ENCODE peak calls at places on chromosomes 4 and X, in seven cellular contexts. W is mesendoderm, R is H1, N is neuronal stem cell, I is IMR-90, B is mesenchymal stem cell, J is trophoblast cell. V is an unnamed sample.

GRCh38 chr4:98780111-98780549 is 121.7 kb upstream of the TSPAN5 start:
- DNase-seq in W (peak), R (no peak), N (no peak), I (peak), B (peak), J (peak), V (no peak)

GRCh38 chr4:69984030-69984443 is 11.7 kb upstream of the STATH start:
- DNase-seq in W (no peak), R (no peak), N (no peak), I (no peak), B (no peak), J (no peak), V (no peak)

GRCh38 chrX:41596586-41596985 is 92.2 kb upstream of the GPR34 start:
- DNase-seq in W (no peak), R (no peak), N (no peak), I (peak), B (no peak), J (no peak), V (no peak)

GRCh38 chrX:25084446-25084845 is 68.7 kb upstream of the ARX start:
- DNase-seq in W (no peak), R (no peak), N (no peak), I (no peak), B (no peak), J (no peak), V (no peak)

GRCh38 chrX:45196701-45197100 is 4.0 kb downstream of the DIPK2B start:
- DNase-seq in W (no peak), R (no peak), N (no peak), I (peak), B (no peak), J (no peak), V (no peak)

GRCh38 chr4:5019796-5020195 is 538 bp upstream of the CYTL1 start:
- DNase-seq in W (no peak), R (no peak), N (no peak), I (no peak), B (no peak), J (no peak), V (peak)

GRCh38 chrX:119475389-119476101 is 7.3 kb downstream of the SLC25A5 start:
- DNase-seq in W (no peak), R (no peak), N (no peak), I (peak), B (no peak), J (no peak), V (no peak)

GRCh38 chrX:137166591-137166990 is 132.8 kb upstream of the GPR101 start:
- DNase-seq in W (peak), R (peak), N (no peak), I (no peak), B (no peak), J (no peak), V (peak)

GRCh38 chrX:20519077-20519617 is 252.4 kb upstream of the RPS6KA3 start:
- DNase-seq in W (peak), R (no peak), N (no peak), I (no peak), B (no peak), J (peak), V (no peak)

GRCh38 chr4:19739101-19739651 is 512.5 kb upstream of the SLIT2 start:
- DNase-seq in W (peak), R (no peak), N (no peak), I (peak), B (peak), J (peak), V (no peak)

GRCh38 chrX:11665144-11666040 is at the start of gene ARHGAP6:
- DNase-seq in W (peak), R (no peak), N (peak), I (peak), B (peak), J (peak), V (peak)

GRCh38 chrX:39808471-39808917 is 289.3 kb downstream of the BCOR start:
- DNase-seq in W (peak), R (no peak), N (no peak), I (peak), B (peak), J (peak), V (no peak)

GRCh38 chrX:46628406-46629371 is 55.1 kb downstream of the CHST7 start:
- DNase-seq in W (no peak), R (no peak), N (no peak), I (peak), B (peak), J (peak), V (no peak)

GRCh38 chr4:76590847-76591281 is 155.8 kb downstream of the SHROOM3 start:
- DNase-seq in W (no peak), R (no peak), N (no peak), I (peak), B (no peak), J (peak), V (no peak)

GRCh38 chr4:151753056-151753455 is 7.8 kb downstream of the GATB start:
- DNase-seq in W (peak), R (no peak), N (no peak), I (peak), B (no peak), J (peak), V (no peak)

GRCh38 chr4:82900016-82900334 is 560 bp upstream of the THAP9 start:
- DNase-seq in W (no peak), R (no peak), N (peak), I (peak), B (no peak), J (no peak), V (no peak)

GRCh38 chr4:163111588-163111987 is 55.1 kb downstream of the NAF1 start:
- DNase-seq in W (peak), R (no peak), N (peak), I (peak), B (peak), J (no peak), V (no peak)

GRCh38 chr4:113445286-113445685 is 316.3 kb downstream of the CAMK2D start:
- DNase-seq in W (no peak), R (no peak), N (no peak), I (peak), B (peak), J (no peak), V (no peak)

GRCh38 chrX:67949270-67949669 is 405.4 kb downstream of the AR start:
- DNase-seq in W (no peak), R (no peak), N (no peak), I (no peak), B (no peak), J (no peak), V (no peak)

GRCh38 chr4:20248155-20248558 is 3.5 kb upstream of the SLIT2 start:
- DNase-seq in W (peak), R (no peak), N (peak), I (peak), B (peak), J (no peak), V (no peak)

GRCh38 chr4:155342142-155342541 is 34.6 kb downstream of the MAP9 start:
- DNase-seq in W (no peak), R (no peak), N (no peak), I (peak), B (peak), J (no peak), V (no peak)

GRCh38 chrX:2696698-2697215 is 5.7 kb downstream of the CD99 start:
- DNase-seq in W (no peak), R (no peak), N (no peak), I (peak), B (peak), J (no peak), V (no peak)

GRCh38 chrX:6849711-6850415 is 297.6 kb upstream of the STS start:
- DNase-seq in W (peak), R (no peak), N (no peak), I (peak), B (peak), J (no peak), V (no peak)

GRCh38 chr4:155667538-155668511 is 1.2 kb downstream of the GUCY1A1 start:
- DNase-seq in W (peak), R (no peak), N (peak), I (peak), B (peak), J (no peak), V (peak)

GRCh38 chr4:101321481-101322042 is 25.8 kb downstream of the PPP3CA start:
- DNase-seq in W (no peak), R (no peak), N (no peak), I (no peak), B (no peak), J (no peak), V (no peak)

GRCh38 chr4:27720010-27720766 is 859.5 kb downstream of the STIM2 start:
- DNase-seq in W (no peak), R (no peak), N (no peak), I (no peak), B (no peak), J (no peak), V (no peak)

GRCh38 chr4:117549624-117550023 is 464.2 kb upstream of the TRAM1L1 start:
- DNase-seq in W (no peak), R (no peak), N (no peak), I (no peak), B (peak), J (no peak), V (no peak)

GRCh38 chrX:56025872-56026571 is 206.1 kb upstream of the KLF8 start:
- DNase-seq in W (no peak), R (no peak), N (no peak), I (no peak), B (no peak), J (peak), V (no peak)

GRCh38 chr4:84254537-84254936 is 244.6 kb downstream of the NKX6-1 start:
- DNase-seq in W (no peak), R (no peak), N (no peak), I (no peak), B (no peak), J (no peak), V (no peak)

GRCh38 chrX:12825801-12826200 is 34.6 kb downstream of the PRPS2 start:
- DNase-seq in W (peak), R (no peak), N (no peak), I (peak), B (peak), J (peak), V (no peak)

GRCh38 chr4:835148-836002 is 9.4 kb upstream of the CPLX1 start:
- DNase-seq in W (no peak), R (no peak), N (no peak), I (no peak), B (no peak), J (no peak), V (no peak)

GRCh38 chr4:169774466-169775445 is 17.0 kb upstream of the HPF1 start:
- DNase-seq in W (no peak), R (no peak), N (no peak), I (no peak), B (no peak), J (no peak), V (peak)

DNA sequence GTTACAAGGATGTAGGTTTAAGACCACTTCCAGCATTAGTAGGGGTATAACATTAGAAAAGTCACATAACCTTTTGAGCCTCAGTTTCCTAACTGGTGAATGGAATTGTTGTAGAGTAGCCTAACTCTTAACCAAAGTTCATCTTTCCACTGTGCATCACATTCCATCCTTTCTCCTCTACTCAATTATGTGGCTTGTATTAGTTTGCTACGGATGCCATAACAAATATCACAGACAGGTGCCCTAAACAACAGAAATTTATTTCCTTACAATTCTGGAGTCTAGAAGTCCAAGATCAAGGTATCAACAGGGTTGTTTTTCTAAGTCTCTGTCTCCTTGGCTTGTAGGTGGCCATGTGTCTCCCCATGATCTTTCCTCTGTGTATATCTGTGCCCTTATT is 231.9 kb downstream of the RASL11B start:
- DNase-seq in W (no peak), R (no peak), N (no peak), I (no peak), B (no peak), J (no peak), V (no peak)
- H2AK5ac ChIP-seq in W (no peak), R (no peak), N (no peak), I (no peak), B (no peak), J (no peak), V (no peak)

DNA sequence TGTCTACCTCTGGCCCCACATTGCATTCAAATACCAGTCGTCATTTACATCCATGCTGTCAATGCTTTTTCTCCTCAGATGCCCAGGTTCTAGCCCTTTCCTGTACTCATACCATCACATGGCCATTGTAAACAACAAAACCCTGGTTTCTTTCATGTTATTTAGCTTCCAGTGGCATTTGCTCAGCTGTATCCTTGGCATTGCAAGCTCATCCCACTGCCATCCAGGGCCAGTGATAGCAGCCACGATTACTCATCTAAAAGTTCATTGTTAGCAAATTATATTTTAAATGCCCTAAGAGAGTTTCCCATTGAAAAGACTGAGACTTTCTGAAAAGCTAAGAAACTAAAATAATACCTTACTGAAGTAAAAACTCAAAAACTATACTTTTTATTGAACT is 34.0 kb downstream of the VEGFC start:
- DNase-seq in W (no peak), R (no peak), N (no peak), I (no peak), B (no peak), J (no peak), V (no peak)
- H2AK5ac ChIP-seq in W (no peak), R (no peak), N (no peak), I (no peak), B (no peak), J (no peak), V (no peak)

GRCh38 chr4:107317596-107317995 is 281.5 kb upstream of the DKK2 start:
- DNase-seq in W (no peak), R (no peak), N (no peak), I (no peak), B (no peak), J (no peak), V (no peak)

GRCh38 chr4:107312366-107312765 is 276.3 kb upstream of the DKK2 start:
- DNase-seq in W (no peak), R (no peak), N (no peak), I (peak), B (no peak), J (no peak), V (no peak)

GRCh38 chr4:107315584-107315983 is 279.5 kb upstream of the DKK2 start:
- DNase-seq in W (no peak), R (no peak), N (no peak), I (no peak), B (no peak), J (no peak), V (no peak)

GRCh38 chr4:107318078-107318477 is 282.0 kb upstream of the DKK2 start:
- DNase-seq in W (no peak), R (no peak), N (no peak), I (no peak), B (no peak), J (no peak), V (no peak)

DNA sequence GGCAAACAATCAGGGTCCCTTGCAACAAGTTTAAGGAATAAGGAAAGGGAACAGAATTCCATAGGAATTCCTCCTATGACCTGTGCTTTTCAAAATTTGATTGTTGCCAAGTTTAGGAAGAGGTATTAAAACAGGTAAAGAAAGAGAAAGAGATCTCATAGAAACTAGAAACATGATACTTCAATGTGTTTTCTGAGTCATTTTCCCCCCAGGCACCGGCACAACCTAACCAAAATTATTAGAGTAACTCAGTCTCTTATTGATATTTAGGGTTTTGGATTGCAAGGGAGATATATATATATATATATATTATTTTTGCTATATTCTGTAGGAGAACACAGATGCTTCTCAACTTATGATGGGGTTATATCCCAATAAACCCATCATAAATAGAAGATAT is 278.0 kb upstream of the DKK2 start:
- DNase-seq in W (no peak), R (no peak), N (no peak), I (no peak), B (no peak), J (no peak), V (no peak)
- H2AK5ac ChIP-seq in W (no peak), R (no peak), N (no peak), I (no peak), B (no peak), J (no peak), V (no peak)

DNA sequence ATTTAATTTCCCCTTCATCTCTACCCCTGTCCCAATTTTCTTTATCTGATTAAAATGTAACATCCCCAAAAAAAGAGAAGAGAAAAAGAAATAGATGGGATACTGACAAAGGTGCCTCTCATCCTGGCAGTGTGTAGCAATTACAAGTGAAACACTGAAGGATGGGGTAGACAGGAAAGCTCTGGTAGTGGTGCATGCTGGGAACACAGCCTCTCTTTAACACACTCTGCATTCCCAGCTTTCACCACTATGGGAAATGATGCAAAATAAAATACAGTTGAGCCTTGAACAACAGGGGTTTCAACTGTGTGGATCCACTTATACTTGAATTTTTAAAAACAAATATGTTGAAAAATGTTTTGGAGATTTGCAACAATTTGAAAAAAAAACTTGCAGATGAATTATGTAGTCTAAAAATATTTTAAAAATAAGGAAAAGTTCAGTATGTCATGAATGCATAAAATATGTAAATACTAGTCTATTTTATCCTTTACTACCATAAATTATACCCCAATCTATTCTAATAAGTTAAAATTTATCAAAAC is 239.2 kb upstream of the DDX53 start:
- DNase-seq in W (peak), R (no peak), N (no peak), I (no peak), B (no peak), J (no peak), V (no peak)
- H2AK5ac ChIP-seq in W (no peak), R (no peak), N (no peak), I (no peak), B (no peak), J (no peak), V (no peak)